ENCODE peak calls at places on chromosomes 4 and X, in four cellular contexts. B, P, L and Y are unnamed samples.
A peak's percentile ranks its signal among the peaks of the same experiment; 100 is the strongest.

GRCh38 chr4:151807220-151807619 is 46.4 kb upstream of the GATB start:
- DNase-seq in B (no peak), P (no peak), L (no peak), Y (no peak)

GRCh38 chrX:102067966-102068723 is 57.3 kb upstream of the TCEAL2 start:
- DNase-seq in B (no peak), P (no peak), L (no peak), Y (no peak)

GRCh38 chr4:8010618-8011017 is 71.0 kb upstream of the AFAP1 start:
- DNase-seq in B (peak; percentile 90), P (no peak), L (peak; percentile 88), Y (no peak)

GRCh38 chr4:4820264-4820663 is 39.2 kb upstream of the MSX1 start:
- DNase-seq in B (peak; percentile 77), P (no peak), L (peak; percentile 85), Y (no peak)

GRCh38 chr4:72378901-72379300 is 190.1 kb downstream of the ADAMTS3 start:
- DNase-seq in B (no peak), P (no peak), L (no peak), Y (no peak)

GRCh38 chrX:67544281-67544680 is 460 bp downstream of the AR start:
- DNase-seq in B (no peak), P (no peak), L (no peak), Y (no peak)

GRCh38 chr4:2321279-2322196 is 59.6 kb upstream of the MXD4 start:
- DNase-seq in B (no peak), P (no peak), L (no peak), Y (no peak)

GRCh38 chrX:77953300-77953699 is 16.1 kb downstream of the PGAM4 start:
- DNase-seq in B (no peak), P (no peak), L (no peak), Y (no peak)

GRCh38 chr4:86011117-86011516 is 348.7 kb downstream of the MAPK10 start:
- DNase-seq in B (no peak), P (no peak), L (no peak), Y (no peak)

GRCh38 chr4:156662921-156663320 is 308.7 kb downstream of the PDGFC start:
- DNase-seq in B (no peak), P (no peak), L (no peak), Y (no peak)

GRCh38 chr4:8433181-8433580 is 7.3 kb downstream of the ACOX3 start:
- DNase-seq in B (no peak), P (no peak), L (no peak), Y (peak; percentile 41)

GRCh38 chrX:19569121-19569805 is 54.0 kb upstream of the MAP3K15 start:
- DNase-seq in B (no peak), P (no peak), L (no peak), Y (no peak)

GRCh38 chr4:180909279-180909678 is 1333.9 kb upstream of the TENM3 start:
- DNase-seq in B (no peak), P (no peak), L (no peak), Y (no peak)

GRCh38 chr4:180870623-180871022 is 1372.6 kb upstream of the TENM3 start:
- DNase-seq in B (no peak), P (no peak), L (no peak), Y (no peak)

GRCh38 chrX:112359906-112360305 is 277.3 kb upstream of the TRPC5 start:
- DNase-seq in B (no peak), P (no peak), L (no peak), Y (no peak)

GRCh38 chrX:154775611-154776349 is 13.1 kb downstream of the DKC1 start:
- DNase-seq in B (no peak), P (no peak), L (peak; percentile 45), Y (no peak)

GRCh38 chrX:69535661-69536060 is 31.5 kb downstream of the NALF2 start:
- DNase-seq in B (no peak), P (no peak), L (no peak), Y (no peak)

GRCh38 chr4:124276461-124276860 is 436.1 kb downstream of the ANKRD50 start:
- DNase-seq in B (no peak), P (no peak), L (no peak), Y (no peak)

GRCh38 chrX:69238153-69238959 is 73.1 kb upstream of the PJA1 start:
- DNase-seq in B (no peak), P (no peak), L (peak; percentile 72), Y (no peak)

GRCh38 chr4:157291071-157291470 is 70.5 kb downstream of the GRIA2 start:
- DNase-seq in B (no peak), P (no peak), L (no peak), Y (no peak)

DNA sequence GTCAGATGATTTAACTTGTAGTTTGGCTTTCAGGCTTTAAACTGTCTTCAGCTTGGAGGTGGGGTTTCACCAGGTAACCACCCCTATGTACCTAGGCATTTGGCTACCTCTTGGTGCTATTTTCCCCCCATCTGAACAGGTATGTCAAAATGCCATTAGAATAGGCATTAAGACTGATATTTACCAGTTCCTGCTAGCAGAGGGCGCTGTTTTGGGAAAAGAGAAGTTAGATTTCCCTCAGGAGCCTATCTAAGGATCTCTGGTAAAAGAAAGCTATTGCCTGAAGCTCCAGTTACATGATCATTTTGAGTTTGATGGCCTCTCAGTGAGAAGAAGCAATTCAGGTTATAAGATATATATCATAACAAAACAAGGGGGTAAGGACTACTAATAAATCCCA is 879.1 kb downstream of the SH3BGRL start:
- DNase-seq in B (no peak), P (no peak), L (no peak), Y (no peak)
- TF ChIP-seq CTCF in B (no peak), P (no peak), L (no peak), Y (no peak)

DNA sequence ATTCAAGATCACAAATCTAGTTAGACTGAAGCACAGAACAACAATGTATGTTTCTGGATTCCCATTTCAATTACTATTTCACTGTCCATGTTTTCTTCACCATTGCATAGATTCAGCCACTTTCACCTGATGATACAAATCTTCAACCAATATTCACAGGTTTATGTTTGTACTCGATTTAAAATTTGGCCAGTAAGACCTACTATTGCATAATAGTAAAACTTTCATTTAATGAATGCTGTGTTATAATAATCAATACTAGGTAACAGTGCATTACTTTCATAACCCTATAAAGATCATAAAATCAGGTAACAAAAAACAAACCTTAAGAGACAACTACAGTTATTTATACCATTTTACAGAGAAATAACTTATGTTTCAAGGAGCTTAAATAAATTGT is 2209.1 kb downstream of the ARAP2 start:
- DNase-seq in B (no peak), P (no peak), L (no peak), Y (no peak)
- TF ChIP-seq CTCF in B (no peak), P (no peak), L (no peak), Y (no peak)

DNA sequence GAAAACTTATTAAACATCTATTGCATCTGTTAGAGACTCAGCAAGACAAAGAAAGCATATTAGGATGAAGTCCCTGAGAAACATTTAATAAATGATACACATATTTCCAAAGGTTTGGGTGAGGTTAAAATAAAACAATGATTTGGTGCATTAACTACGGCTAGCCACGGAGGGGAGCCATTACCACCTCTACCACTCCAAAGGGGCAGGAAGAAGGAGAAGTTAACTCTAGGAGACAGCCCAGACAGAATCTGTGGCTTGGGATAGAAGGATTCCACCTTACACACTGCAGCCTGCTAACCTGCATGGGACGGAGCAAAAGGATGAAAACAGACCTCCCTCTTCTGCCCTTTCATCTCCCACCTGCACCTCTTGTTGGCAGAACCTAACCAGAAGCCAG is 189.1 kb upstream of the C1QTNF7 start:
- DNase-seq in B (no peak), P (peak; percentile 55), L (no peak), Y (peak; percentile 18)
- TF ChIP-seq CTCF in B (peak; percentile 76), P (peak; percentile 44), L (no peak), Y (peak; percentile 73)

GRCh38 chrX:14712096-14712495 is 160.8 kb downstream of the FANCB start:
- DNase-seq in B (no peak), P (no peak), L (no peak), Y (no peak)
- TF ChIP-seq CTCF in B (no peak), P (no peak), L (no peak), Y (no peak)

DNA sequence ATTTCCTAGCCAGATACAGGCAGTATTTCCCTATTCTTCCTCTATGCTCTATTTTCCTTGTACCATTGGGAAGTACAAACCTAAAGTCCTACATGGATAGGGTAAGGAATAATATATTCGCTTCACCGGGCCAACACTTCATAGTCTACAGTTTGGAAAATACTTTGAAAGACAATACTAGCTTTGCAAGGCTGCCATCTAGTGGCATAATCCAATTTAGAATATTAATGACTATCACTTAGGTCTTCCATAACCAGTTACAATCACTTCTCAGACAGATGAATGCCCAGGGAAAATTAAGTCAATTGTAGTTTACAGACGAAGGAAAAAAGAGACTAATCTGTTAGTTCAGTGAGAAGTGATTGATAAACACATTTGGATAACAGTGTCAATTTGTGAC is 141.0 kb upstream of the FAM47C start:
- DNase-seq in B (no peak), P (peak; percentile 2), L (no peak), Y (no peak)
- TF ChIP-seq CTCF in B (peak; percentile 67), P (peak; percentile 4), L (peak; percentile 37), Y (peak; percentile 46)

GRCh38 chr4:133839326-133839725 is 362.3 kb downstream of the PABPC4L start:
- DNase-seq in B (no peak), P (no peak), L (no peak), Y (no peak)
- TF ChIP-seq CTCF in B (no peak), P (no peak), L (no peak), Y (peak; percentile 18)